ENCODE peak calls at places on chromosome 1, in seven cellular contexts. X is iPS-NIHi11; T is NCI-H1436; S is CD8-positive, alpha-beta T cell; J is retinal pigment epithelial cell; Z is T-helper 9 cell; K is cardiac muscle cell. B is an unnamed sample.

GRCh38 chr1:201675143-201675542 is 136.2 kb downstream of the NAV1 start:
- DNase-seq in K (peak), Z (no peak), X (no peak), J (no peak), T (no peak), S (no peak), B (no peak)

GRCh38 chr1:17168480-17168878 is 36.4 kb upstream of the PADI1 start:
- DNase-seq in S (no peak), J (no peak), X (no peak), T (no peak), K (peak), Z (no peak), B (no peak)

GRCh38 chr1:96971849-96972602 is 250.4 kb downstream of the PTBP2 start:
- DNase-seq in J (no peak), Z (no peak), S (no peak), T (no peak), K (peak), X (no peak), B (no peak)

GRCh38 chr1:53410100-53410541 is 49.1 kb upstream of the DMRTB1 start:
- DNase-seq in X (no peak), S (peak), Z (peak), J (no peak), K (no peak), T (peak), B (no peak)

GRCh38 chr1:29360768-29361167 is 124.4 kb downstream of the PTPRU start:
- DNase-seq in T (no peak), S (no peak), X (no peak), Z (no peak), K (no peak), J (no peak), B (no peak)

GRCh38 chr1:18882511-18882910 is 19.8 kb downstream of the ALDH4A1 start:
- DNase-seq in Z (no peak), T (no peak), X (no peak), J (no peak), K (peak), S (no peak), B (no peak)

GRCh38 chr1:200877010-200877409 is 4.2 kb downstream of the GPR25 start:
- DNase-seq in X (no peak), J (no peak), Z (no peak), T (no peak), S (no peak), K (no peak), B (no peak)

GRCh38 chr1:55284856-55285255 is 69.7 kb upstream of the USP24 start:
- DNase-seq in X (peak), K (peak), Z (no peak), T (peak), J (no peak), S (no peak), B (no peak)

GRCh38 chr1:230682274-230682673 is 31.6 kb downstream of the AGT start:
- DNase-seq in X (no peak), S (no peak), Z (no peak), J (no peak), K (no peak), T (no peak), B (no peak)

GRCh38 chr1:94884101-94884875 is 42.6 kb downstream of the CNN3 start:
- DNase-seq in J (peak), Z (no peak), S (no peak), X (peak), T (no peak), K (peak), B (no peak)

GRCh38 chr1:211339631-211340041 is 13.0 kb downstream of the TRAF5 start:
- DNase-seq in S (peak), J (no peak), K (no peak), T (no peak), X (no peak), Z (no peak), B (no peak)

GRCh38 chr1:26771285-26771642 is 16.5 kb upstream of the PIGV start:
- DNase-seq in J (no peak), T (no peak), X (no peak), K (no peak), S (no peak), Z (no peak), B (no peak)

GRCh38 chr1:201016211-201016651 is 7.3 kb downstream of the KIF21B start:
- DNase-seq in K (peak), T (peak), J (no peak), Z (no peak), X (no peak), S (no peak), B (no peak)

GRCh38 chr1:198416276-198416675 is 124.2 kb downstream of the ATP6V1G3 start:
- DNase-seq in X (no peak), K (peak), T (no peak), S (no peak), J (peak), Z (no peak), B (no peak)